ENCODE peak calls at places on chromosome 10, in five cellular contexts. G is HCT116, Q is K562, Y is GM12878, I is HepG2. D is an unnamed sample.
A peak's percentile ranks its signal among the peaks of the same experiment; 100 is the strongest.

GRCh38 chr10:101894742-101895141 is 51.1 kb upstream of the KCNIP2 start:
- DNase-seq in I (peak; percentile 23), G (no peak), Y (no peak), Q (no peak), D (no peak)

GRCh38 chr10:52771534-52772455 is 789 bp downstream of the MBL2 start:
- DNase-seq in G (no peak), I (peak; percentile 88), Y (no peak), Q (no peak), D (no peak)

GRCh38 chr10:76858721-76859120 is 778.9 kb downstream of the KCNMA1 start:
- DNase-seq in I (no peak), Q (no peak), Y (no peak), G (no peak), D (no peak)

GRCh38 chr10:100184426-100185219 is 1.2 kb downstream of the ERLIN1 start:
- DNase-seq in I (peak; percentile 35), Q (peak; percentile 41), Y (no peak), G (peak; percentile 12), D (peak; percentile 46)

GRCh38 chr10:60733189-60733815 is 45.0 kb upstream of the CDK1 start:
- DNase-seq in Y (no peak), I (no peak), Q (peak; percentile 17), G (peak; percentile 39), D (peak; percentile 84)

GRCh38 chr10:34250722-34251121 is 564.4 kb downstream of the PARD3 start:
- DNase-seq in Y (no peak), I (no peak), Q (no peak), G (no peak), D (no peak)

GRCh38 chr10:84375011-84375410 is 46.6 kb downstream of the CCSER2 start:
- DNase-seq in Q (peak; percentile 31), I (peak; percentile 51), G (peak; percentile 57), Y (peak; percentile 34), D (peak; percentile 29)

GRCh38 chr10:96357038-96357620 is 1.7 kb downstream of the OPALIN start:
- DNase-seq in G (no peak), Q (no peak), Y (no peak), I (no peak), D (no peak)

GRCh38 chr10:7811000-7811399 is 7.3 kb upstream of the TAF3 start:
- DNase-seq in I (no peak), Y (no peak), Q (no peak), G (no peak), D (no peak)

DNA sequence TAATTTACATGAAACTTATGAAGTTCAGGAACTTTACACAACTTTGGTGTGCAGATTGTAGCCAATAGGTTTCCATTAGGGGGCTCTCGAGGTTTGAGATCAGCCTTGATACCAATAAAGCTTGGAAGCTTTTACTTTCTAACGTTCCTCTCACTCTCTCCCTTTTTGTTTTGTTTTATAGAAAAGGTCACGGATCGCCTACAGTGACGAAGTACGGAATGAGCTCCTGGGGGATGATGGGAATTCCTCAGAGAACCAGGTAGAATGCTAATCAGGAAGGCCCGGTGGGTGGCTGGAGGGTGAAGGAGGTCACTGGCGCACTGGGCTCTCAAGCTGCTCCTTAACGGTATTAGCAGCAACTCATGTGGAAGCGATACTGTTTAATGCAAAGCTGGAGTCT is 79.9 kb downstream of the VTI1A start:
- DNase-seq in Y (no peak), I (no peak), Q (no peak), G (peak; percentile 71), D (no peak)
- TF ChIP-seq ZBTB33 in Y (no peak), I (no peak), Q (no peak), G (no peak), D (no peak)

DNA sequence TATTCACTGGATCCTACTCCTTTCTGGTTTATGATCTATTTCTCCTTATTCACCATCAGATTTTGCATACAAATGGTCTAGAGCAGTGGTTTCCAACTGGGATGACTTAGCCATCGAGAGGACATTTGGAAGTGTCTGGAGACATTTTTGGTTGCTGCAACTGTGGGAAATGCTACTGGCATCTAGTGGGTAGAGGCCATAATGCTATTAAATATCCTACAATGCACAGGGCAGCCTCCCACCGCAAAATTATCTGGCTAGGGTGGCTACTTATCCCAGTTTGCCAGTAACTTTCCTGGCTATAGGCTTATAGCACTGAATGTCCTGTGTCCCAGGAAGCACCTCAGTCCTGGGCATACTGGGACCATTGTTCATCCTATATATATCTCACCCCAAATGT is 21.5 kb upstream of the DDX50 start:
- DNase-seq in I (no peak), Y (no peak), Q (no peak), G (no peak), D (no peak)
- TF ChIP-seq ZBTB33 in I (no peak), Y (no peak), Q (no peak), G (no peak), D (no peak)

GRCh38 chr10:89853796-89854195 is 152.4 kb downstream of the KIF20B start:
- DNase-seq in Q (peak; percentile 26), Y (no peak), I (peak; percentile 5), G (no peak), D (peak; percentile 49)

GRCh38 chr10:89861584-89862287 is 160.3 kb downstream of the KIF20B start:
- DNase-seq in I (no peak), Q (no peak), G (peak; percentile 40), Y (no peak), D (no peak)

GRCh38 chr10:89852872-89853271 is 151.5 kb downstream of the KIF20B start:
- DNase-seq in Q (no peak), Y (no peak), I (no peak), G (no peak), D (no peak)

GRCh38 chr10:89861199-89861573 is 159.8 kb downstream of the KIF20B start:
- DNase-seq in Q (no peak), Y (no peak), I (no peak), G (no peak), D (no peak)

DNA sequence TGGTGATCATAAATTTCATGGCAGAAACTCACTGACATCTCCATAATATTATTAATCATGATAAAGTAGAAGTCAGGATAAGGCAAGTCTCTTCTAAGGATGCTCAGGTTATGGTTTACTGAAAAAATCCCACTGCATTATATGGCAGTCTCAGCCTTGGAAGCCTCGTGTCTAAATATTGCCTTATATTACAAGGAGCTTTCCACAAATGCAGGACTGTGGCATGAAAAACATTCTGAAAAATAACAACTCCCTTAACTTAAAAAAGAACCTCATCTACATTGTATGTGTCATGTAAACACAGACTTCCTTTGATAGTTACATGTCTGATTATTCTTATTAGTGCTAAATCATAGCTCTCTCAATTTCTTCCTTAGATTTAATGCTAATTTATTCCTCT is 156.0 kb downstream of the KIF20B start:
- DNase-seq in Q (no peak), I (no peak), G (no peak), Y (no peak), D (no peak)
- TF ChIP-seq ZBTB33 in Q (no peak), I (no peak), G (no peak), Y (no peak), D (no peak)

GRCh38 chr10:133032231-133032630 is 55.5 kb upstream of the ADGRA1 start:
- DNase-seq in Q (no peak), Y (no peak), I (no peak), G (no peak), D (no peak)

GRCh38 chr10:133032976-133033741 is 54.6 kb upstream of the ADGRA1 start:
- DNase-seq in Y (no peak), G (no peak), Q (no peak), I (no peak), D (no peak)

GRCh38 chr10:133034762-133035161 is 53.0 kb upstream of the ADGRA1 start:
- DNase-seq in Y (no peak), G (no peak), Q (no peak), I (no peak), D (no peak)

GRCh38 chr10:133034092-133034491 is 53.6 kb upstream of the ADGRA1 start:
- DNase-seq in Y (no peak), I (no peak), G (no peak), Q (no peak), D (no peak)

GRCh38 chr10:133033742-133034048 is 54.0 kb upstream of the ADGRA1 start:
- DNase-seq in Y (no peak), G (no peak), Q (no peak), I (no peak), D (no peak)
- TF ChIP-seq ZBTB33 in Y (no peak), G (no peak), Q (no peak), I (no peak), D (no peak)

GRCh38 chr10:58615237-58615935 is 102.7 kb downstream of the BICC1 start:
- DNase-seq in G (no peak), Y (no peak), Q (no peak), I (no peak), D (no peak)
- TF ChIP-seq ZBTB33 in G (no peak), Y (no peak), Q (no peak), I (no peak), D (no peak)

DNA sequence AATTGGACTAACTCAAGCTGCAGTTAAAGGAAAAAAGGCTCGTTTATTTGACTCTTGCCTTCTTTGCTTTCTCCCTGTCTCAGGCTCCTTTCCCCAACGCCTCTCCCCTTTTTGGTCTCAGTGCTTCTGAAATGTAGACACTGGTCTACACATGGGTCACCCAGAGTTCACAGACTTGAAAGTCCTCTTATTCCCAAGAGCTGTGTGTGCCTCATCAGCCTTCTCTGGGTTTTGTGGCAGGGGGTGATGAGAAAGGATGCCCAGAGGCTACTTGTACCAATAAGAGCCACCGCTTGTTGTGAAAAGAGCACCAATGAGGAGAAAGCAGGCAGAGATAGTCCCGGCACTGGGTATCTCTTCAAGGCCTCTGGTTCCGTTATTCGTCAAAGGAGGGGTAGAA is 125.7 kb downstream of the BICC1 start:
- DNase-seq in Y (no peak), Q (no peak), G (no peak), I (no peak), D (no peak)
- TF ChIP-seq ZBTB33 in Y (no peak), Q (no peak), G (no peak), I (no peak), D (no peak)

GRCh38 chr10:117189557-117189956 is 7.7 kb upstream of the KCNK18 start:
- DNase-seq in Q (no peak), G (no peak), Y (no peak), I (no peak), D (no peak)

GRCh38 chr10:117188399-117188798 is 8.9 kb upstream of the KCNK18 start:
- DNase-seq in I (no peak), G (no peak), Q (no peak), Y (no peak), D (no peak)

GRCh38 chr10:117184296-117184695 is 13.0 kb upstream of the KCNK18 start:
- DNase-seq in Q (no peak), Y (no peak), G (no peak), I (no peak), D (no peak)

GRCh38 chr10:117184821-117185220 is 12.5 kb upstream of the KCNK18 start:
- DNase-seq in Y (no peak), I (no peak), Q (no peak), G (no peak), D (no peak)

GRCh38 chr10:117186832-117187615 is 10.3 kb upstream of the KCNK18 start:
- DNase-seq in G (peak; percentile 80), Q (no peak), I (no peak), Y (no peak), D (no peak)
- TF ChIP-seq ZBTB33 in G (no peak), Q (no peak), I (no peak), Y (no peak), D (no peak)